ENCODE peak calls at places on chromosomes 3 and 15, in seven cellular contexts. B is endothelial cell of umbilical vein, Q is HepG2, H is neuronal stem cell, J is neural progenitor cell, O is fibroblast of lung, L is GM23248. K is an unnamed sample.

GRCh38 chr3:129937717-129938116 is 36.8 kb upstream of the TRH start:
- DNase-seq in O (no peak), B (no peak), L (no peak), H (no peak), J (peak; percentile 54), Q (peak; percentile 28), K (no peak)

GRCh38 chr3:149934524-149934923 is 36.2 kb downstream of the PFN2 start:
- DNase-seq in H (no peak), Q (no peak), J (no peak), O (peak; percentile 59), L (peak; percentile 85), B (no peak), K (peak; percentile 89)

GRCh38 chr15:74196175-74196574 is 6.4 kb downstream of the STRA6 start:
- DNase-seq in L (peak; percentile 98), J (no peak), H (no peak), B (no peak), O (peak; percentile 99), Q (peak; percentile 43), K (peak; percentile 93)

GRCh38 chr3:178304758-178305157 is 231.5 kb upstream of the KCNMB2 start:
- DNase-seq in L (peak; percentile 76), H (no peak), B (no peak), J (no peak), Q (no peak), O (peak; percentile 91), K (peak; percentile 66)

GRCh38 chr3:24270204-24270671 is 224.4 kb downstream of the THRB start:
- DNase-seq in J (peak; percentile 72), L (peak; percentile 62), B (no peak), H (peak; percentile 58), Q (no peak), O (no peak), K (peak; percentile 39)

GRCh38 chr15:66803182-66803729 is 101.2 kb downstream of the SMAD6 start:
- DNase-seq in J (peak; percentile 81), B (peak; percentile 98), L (peak; percentile 100), H (peak; percentile 71), O (peak; percentile 99), Q (peak; percentile 84), K (peak; percentile 97)

GRCh38 chr15:59232476-59232875 is 25.8 kb downstream of the LDHAL6B start:
- DNase-seq in B (peak; percentile 96), O (peak; percentile 96), H (no peak), Q (no peak), J (no peak), L (peak; percentile 93), K (peak; percentile 74)

GRCh38 chr3:154718058-154718457 is 288.1 kb upstream of the GPR149 start:
- DNase-seq in B (no peak), L (no peak), O (no peak), H (no peak), Q (no peak), J (no peak), K (no peak)

GRCh38 chr15:67820147-67820991 is 4.9 kb upstream of the SKOR1 start:
- DNase-seq in Q (no peak), B (no peak), H (no peak), O (no peak), L (no peak), J (no peak), K (no peak)

GRCh38 chr3:3196148-3196861 is 16.8 kb upstream of the CRBN start:
- DNase-seq in L (peak; percentile 25), O (peak; percentile 10), Q (no peak), H (no peak), J (peak; percentile 48), B (no peak), K (peak; percentile 4)

GRCh38 chr3:141738636-141739363 is 702 bp downstream of the RNF7 start:
- DNase-seq in B (peak; percentile 62), H (no peak), L (peak; percentile 87), J (peak; percentile 41), O (peak; percentile 60), Q (no peak), K (peak; percentile 80)

GRCh38 chr15:31452595-31453557 is 126.2 kb downstream of the KLF13 start:
- DNase-seq in Q (no peak), B (no peak), H (no peak), O (no peak), J (no peak), L (no peak), K (no peak)

GRCh38 chr3:17799312-17799711 is 56.9 kb upstream of the TBC1D5 start:
- DNase-seq in H (no peak), Q (no peak), J (no peak), L (no peak), O (no peak), B (no peak), K (no peak)

GRCh38 chr3:13420817-13421755 is 964 bp upstream of the NUP210 start:
- DNase-seq in O (no peak), B (no peak), H (peak; percentile 23), J (no peak), Q (no peak), L (no peak), K (no peak)

GRCh38 chr3:28053759-28054158 is 187.7 kb upstream of the CMC1 start:
- DNase-seq in B (no peak), H (no peak), Q (no peak), J (no peak), L (peak; percentile 91), O (peak; percentile 52), K (peak; percentile 35)

GRCh38 chr15:45588199-45588910 is 1.2 kb downstream of the BLOC1S6 start:
- DNase-seq in H (no peak), Q (peak; percentile 16), O (peak; percentile 17), J (no peak), L (peak; percentile 40), B (peak; percentile 43), K (peak; percentile 39)

GRCh38 chr3:171199473-171199829 is 172.9 kb upstream of the SLC2A2 start:
- DNase-seq in B (no peak), L (no peak), H (no peak), O (no peak), J (no peak), Q (no peak), K (no peak)

GRCh38 chr3:10407361-10407760 is 86.4 kb upstream of the SEC13 start:
- DNase-seq in O (no peak), H (no peak), B (no peak), J (no peak), L (no peak), Q (no peak), K (no peak)

GRCh38 chr15:74535388-74536084 is 5.5 kb upstream of the ARID3B start:
- DNase-seq in J (no peak), Q (no peak), L (no peak), B (no peak), H (no peak), O (no peak), K (no peak)

GRCh38 chr15:92053727-92054316 is 200.3 kb downstream of the SLCO3A1 start:
- DNase-seq in Q (no peak), L (no peak), B (no peak), H (no peak), J (no peak), O (no peak), K (no peak)

GRCh38 chr3:133568294-133569014 is 5.0 kb upstream of the CDV3 start:
- DNase-seq in O (peak; percentile 97), Q (peak; percentile 47), H (no peak), L (peak; percentile 94), J (no peak), B (peak; percentile 65), K (peak; percentile 66)

GRCh38 chr15:70415330-70415884 is 317.7 kb upstream of the TLE3 start:
- DNase-seq in Q (no peak), O (no peak), J (no peak), B (no peak), L (no peak), H (no peak), K (no peak)

GRCh38 chr15:74343797-74344127 is 23.7 kb downstream of the CYP11A1 start:
- DNase-seq in Q (no peak), O (no peak), L (no peak), J (no peak), B (no peak), H (no peak), K (no peak)

GRCh38 chr15:93716615-93717221 is 514.6 kb upstream of the MCTP2 start:
- DNase-seq in B (no peak), L (no peak), O (no peak), H (no peak), J (no peak), Q (no peak), K (no peak)

GRCh38 chr3:16130066-16130465 is 44.4 kb upstream of the GALNT15 start:
- DNase-seq in H (no peak), L (peak; percentile 93), B (no peak), J (no peak), O (peak; percentile 95), Q (peak; percentile 68), K (peak; percentile 75)

GRCh38 chr3:29194139-29194538 is 86.7 kb upstream of the RBMS3 start:
- DNase-seq in B (no peak), L (no peak), H (no peak), Q (no peak), O (no peak), J (no peak), K (no peak)

GRCh38 chr15:65072027-65072426 is 4.2 kb upstream of the RASL12 start:
- DNase-seq in L (peak; percentile 69), B (no peak), H (no peak), J (no peak), Q (no peak), O (no peak), K (no peak)

GRCh38 chr3:114221881-114222264 is 15.5 kb downstream of the ZNF80 start:
- DNase-seq in O (no peak), L (no peak), J (no peak), Q (no peak), H (no peak), B (no peak), K (no peak)
- H3K4me3 ChIP-seq in O (no peak overlapping the region), L (no peak overlapping the region), J (no peak overlapping the region), Q (no peak overlapping the region), H (no peak overlapping the region), B (no peak overlapping the region), K (no peak overlapping the region)

GRCh38 chr3:122857019-122857418 is 62.1 kb downstream of the SLC49A4 start:
- DNase-seq in J (no peak), H (no peak), L (peak; percentile 80), Q (no peak), B (no peak), O (peak; percentile 6), K (peak; percentile 84)
- H3K9ac ChIP-seq in J (no peak overlapping the region), H (no peak overlapping the region), L (no peak overlapping the region), Q (no peak overlapping the region), B (no peak overlapping the region), O (no peak overlapping the region), K (no peak overlapping the region)

DNA sequence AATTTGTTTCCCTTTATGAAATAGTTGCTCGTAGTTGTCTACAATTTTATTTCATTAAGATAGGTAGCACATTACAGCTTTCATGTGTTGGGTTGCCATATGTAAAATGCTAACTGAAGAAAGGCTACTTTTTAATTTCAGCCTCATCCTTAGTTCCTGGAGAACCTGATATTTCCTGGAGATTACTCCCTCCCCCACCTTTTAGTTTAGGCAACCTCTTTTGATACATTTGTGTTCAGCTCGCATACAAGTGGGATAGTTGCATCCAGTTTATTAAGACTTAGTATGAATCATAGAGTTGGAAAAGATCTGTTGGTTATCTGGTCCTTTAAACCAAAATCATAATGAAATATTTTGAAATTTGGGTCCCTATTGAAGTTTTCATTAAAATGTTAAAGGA is 6.0 kb downstream of the SETD5 start:
- DNase-seq in B (no peak), O (no peak), Q (no peak), L (peak; percentile 50), H (no peak), J (no peak), K (no peak)
- H3K4me1 ChIP-seq in B (peaks cover 46% of the 10 kb centered on the region), O (peaks cover 11% of the 10 kb centered on the region), Q (peaks cover 86% of the 10 kb centered on the region), L (peaks cover 65% of the 10 kb centered on the region), H (peaks cover 39% of the 10 kb centered on the region), J (peaks cover 55% of the 10 kb centered on the region), K (peaks cover 72% of the 10 kb centered on the region)

DNA sequence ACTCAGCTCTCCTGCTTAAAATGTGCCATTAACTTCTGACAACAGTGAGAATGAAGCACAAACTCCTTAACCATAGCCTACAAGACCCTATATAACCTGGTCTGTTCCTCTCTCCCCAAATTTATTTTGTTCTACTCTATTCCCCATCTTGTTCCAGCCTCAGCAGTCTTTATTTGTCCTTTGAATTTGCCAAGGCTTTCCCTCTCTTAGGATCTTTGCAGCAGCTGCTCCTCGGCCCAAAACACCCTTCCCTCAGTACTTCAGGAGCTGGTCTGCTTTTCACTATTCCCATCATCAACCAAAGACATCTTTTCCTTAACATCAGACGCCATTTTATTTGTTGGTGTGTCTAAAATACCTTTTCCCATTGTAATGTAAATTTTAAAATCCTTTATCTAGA is 10.2 kb downstream of the PRICKLE2 start:
- DNase-seq in Q (no peak), H (no peak), J (no peak), L (no peak), O (no peak), B (no peak), K (no peak)
- H3K4me3 ChIP-seq in Q (no peak overlapping the region), H (no peak overlapping the region), J (no peak overlapping the region), L (peak overlapping the region; percentile 71), O (peak overlapping the region; percentile 32), B (no peak overlapping the region), K (peak overlapping the region; percentile 80)